ENCODE peak calls at places on chromosomes 16 and 17, in seven cellular contexts. E is neural progenitor cell, L is BE2C, D is NB4, B is A549, S is astrocyte, O is cardiac fibroblast. P is an unnamed sample.

GRCh38 chr17:7862692-7863437 is 5.1 kb downstream of the CYB5D1 start:
- DNase-seq in E (peak), B (peak), S (peak), D (peak), L (no peak), O (peak), P (peak)

GRCh38 chr17:48209973-48210372 is 102.4 kb downstream of the SNX11 start:
- DNase-seq in S (no peak), B (no peak), E (no peak), D (no peak), O (no peak), L (no peak), P (no peak)

GRCh38 chr16:3112058-3112880 is at the start of gene ZNF205:
- DNase-seq in S (peak), D (no peak), L (peak), O (peak), B (peak), E (peak), P (peak)

GRCh38 chr17:7716901-7717755 is at the start of gene DNAH2:
- DNase-seq in S (peak), B (peak), O (peak), E (peak), L (peak), D (peak), P (peak)

GRCh38 chr17:13537211-13537610 is 64.5 kb downstream of the HS3ST3A1 start:
- DNase-seq in E (no peak), S (peak), D (no peak), O (peak), L (no peak), B (no peak), P (no peak)

GRCh38 chr16:57147381-57148191 is 38.3 kb downstream of the PSME3IP1 start:
- DNase-seq in D (peak), E (peak), L (no peak), S (no peak), B (no peak), O (peak), P (peak)

GRCh38 chr17:49944451-49944850 is 24.5 kb upstream of the DLX4 start:
- DNase-seq in B (no peak), S (no peak), O (no peak), L (peak), D (no peak), E (peak), P (no peak)

GRCh38 chr17:56898874-56899273 is 15.0 kb downstream of the TRIM25 start:
- DNase-seq in B (no peak), S (no peak), L (peak), O (no peak), D (no peak), E (no peak), P (no peak)

GRCh38 chr17:28335959-28336871 is 654 bp downstream of the TNFAIP1 start:
- DNase-seq in O (peak), B (peak), E (peak), S (peak), D (peak), L (peak), P (peak)

GRCh38 chr16:17161034-17161433 is 309.7 kb downstream of the XYLT1 start:
- DNase-seq in L (no peak), O (no peak), B (no peak), S (no peak), E (peak), D (no peak), P (no peak)

GRCh38 chr16:47045023-47045422 is 71.5 kb upstream of the DNAJA2 start:
- DNase-seq in B (no peak), S (peak), O (peak), E (no peak), D (peak), L (no peak), P (no peak)

GRCh38 chr16:67548265-67549126 is 13.8 kb upstream of the CTCF start:
- DNase-seq in L (no peak), D (peak), E (no peak), S (no peak), B (no peak), O (no peak), P (no peak)

GRCh38 chr16:55703003-55704001 is 47.5 kb downstream of the SLC6A2 start:
- DNase-seq in B (peak), D (peak), O (peak), L (no peak), E (peak), S (peak), P (peak)

GRCh38 chr16:53131363-53132071 is 76.7 kb downstream of the CHD9 start:
- DNase-seq in S (no peak), D (peak), E (no peak), B (peak), O (peak), L (peak), P (peak)

DNA sequence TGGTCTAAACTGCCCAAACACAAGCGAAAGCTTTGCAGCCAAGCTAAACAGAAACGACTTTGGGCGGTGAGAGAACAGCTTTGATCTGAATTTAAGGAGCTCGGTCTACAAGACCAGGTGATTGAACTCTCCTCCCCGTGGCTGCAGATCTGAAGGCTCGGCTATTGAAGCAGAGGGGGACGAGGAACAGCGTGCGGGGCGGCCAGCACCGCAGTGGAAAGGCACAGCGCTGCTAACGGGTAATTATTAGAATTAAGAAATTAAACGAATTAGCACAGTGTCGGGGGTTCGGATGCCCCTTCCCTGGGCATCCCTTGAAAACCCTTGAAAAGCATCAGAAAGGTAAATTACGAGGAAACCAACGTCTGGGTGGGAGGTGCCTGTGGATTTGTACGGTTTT is 431 bp downstream of the TEKT3 start:
- DNase-seq in L (no peak), S (no peak), O (no peak), E (peak), D (no peak), B (no peak), P (no peak)
- H3K4me3 ChIP-seq in L (peak), S (peak), O (peak), E (peak), D (no peak), B (peak), P (peak)

DNA sequence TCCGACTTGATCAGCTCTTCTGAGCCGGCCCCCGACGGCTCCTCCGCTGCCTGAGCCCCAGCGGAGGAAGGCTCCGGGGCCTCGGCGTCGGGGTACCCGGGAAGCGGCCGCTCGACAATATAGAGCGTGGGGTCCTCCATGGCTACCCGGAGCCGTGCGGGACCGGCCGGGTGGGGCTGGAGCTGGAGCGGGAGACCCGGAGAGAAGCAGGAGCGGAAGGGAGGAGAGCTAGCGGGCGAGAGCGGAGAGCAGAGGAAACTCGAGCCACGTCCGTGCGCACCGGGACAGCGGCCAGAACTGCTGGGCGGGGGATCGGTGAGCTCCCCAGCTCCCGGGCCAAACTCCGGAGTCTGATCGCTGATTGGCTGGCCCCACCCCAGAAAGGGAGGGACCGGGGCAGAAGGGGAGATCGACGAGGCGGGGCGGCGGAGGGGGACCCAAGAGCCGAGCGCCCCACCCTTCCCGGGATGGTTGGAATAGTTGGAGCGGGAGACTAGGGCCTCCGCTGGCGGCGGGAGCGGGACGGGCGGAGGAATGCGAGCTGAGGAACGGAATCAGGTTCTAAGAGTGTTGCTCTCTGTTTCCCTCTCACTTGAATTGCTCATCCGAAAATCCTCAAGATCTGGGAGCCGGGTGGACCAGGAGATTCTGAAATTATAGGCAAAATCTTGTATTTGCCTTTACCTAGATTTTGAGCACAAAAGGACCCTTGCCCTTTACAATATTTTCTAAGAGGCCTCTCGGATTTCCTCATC is at the start of gene CAVIN1:
- DNase-seq in B (peak), L (peak), E (peak), D (no peak), S (peak), O (peak), P (peak)
- TF ChIP-seq CTCF in B (no peak), L (no peak), E (no peak), D (no peak), S (no peak), O (no peak), P (no peak)

GRCh38 chr17:79459003-79459655 is 151.7 kb downstream of the RBFOX3 start:
- DNase-seq in O (no peak), L (no peak), B (no peak), S (no peak), E (no peak), D (no peak), P (no peak)

GRCh38 chr17:79457376-79457775 is 153.5 kb downstream of the RBFOX3 start:
- DNase-seq in S (no peak), O (no peak), D (no peak), B (no peak), L (no peak), E (no peak), P (no peak)

GRCh38 chr17:79459846-79460245 is 151.0 kb downstream of the RBFOX3 start:
- DNase-seq in S (no peak), L (no peak), D (no peak), O (no peak), B (no peak), E (no peak), P (no peak)

GRCh38 chr17:79457889-79458288 is 153.0 kb downstream of the RBFOX3 start:
- DNase-seq in S (no peak), L (no peak), D (no peak), E (no peak), O (no peak), B (no peak), P (no peak)

DNA sequence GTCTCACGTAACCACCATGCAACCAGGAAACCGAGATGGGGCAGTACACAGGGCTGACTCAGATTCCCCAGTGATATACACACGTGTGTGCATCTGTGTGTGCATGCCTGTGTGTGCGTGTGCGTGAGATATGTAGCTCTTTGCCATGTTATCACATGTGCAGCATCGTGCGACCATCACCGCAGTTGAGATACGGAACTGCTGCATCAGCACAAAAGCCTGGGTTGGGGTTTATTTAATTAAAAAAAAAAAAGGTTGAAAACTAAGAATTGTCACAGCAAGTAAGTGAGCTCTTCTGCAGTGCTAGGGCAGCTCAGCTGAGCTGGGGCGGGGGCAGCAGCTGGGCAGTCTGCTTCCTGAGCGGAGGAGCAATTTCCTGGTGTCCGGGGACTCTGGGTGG is 152.5 kb downstream of the RBFOX3 start:
- DNase-seq in D (no peak), O (no peak), L (no peak), S (no peak), E (no peak), B (no peak), P (no peak)
- H3K4me3 ChIP-seq in D (no peak), O (no peak), L (no peak), S (no peak), E (no peak), B (no peak), P (no peak)

DNA sequence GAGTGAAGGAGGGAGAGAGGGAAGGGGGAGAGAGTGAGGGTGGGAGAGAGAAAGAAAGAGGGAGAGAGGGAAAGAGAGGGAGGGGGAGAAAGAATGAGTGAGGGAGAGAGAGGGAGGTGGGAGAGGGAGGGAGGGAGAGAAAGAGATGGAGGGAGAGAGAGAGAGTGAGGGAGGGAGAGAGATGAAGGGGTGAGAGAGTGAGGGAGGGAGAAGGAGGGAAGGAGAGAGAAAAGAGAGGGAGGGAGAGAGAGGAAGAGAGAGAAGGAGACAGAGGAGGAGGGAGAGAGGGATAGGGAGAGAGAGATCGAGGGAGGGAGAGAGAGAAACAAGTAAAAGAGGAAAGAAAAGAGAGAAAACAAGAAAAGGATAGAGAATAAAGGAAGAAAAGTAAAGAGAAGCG is 225.7 kb downstream of the SHISA9 start:
- DNase-seq in E (no peak), O (no peak), L (no peak), B (no peak), S (no peak), D (no peak), P (no peak)
- TF ChIP-seq CTCF in E (no peak), O (no peak), L (no peak), B (no peak), S (no peak), D (no peak), P (no peak)